ENCODE peak calls at places on chromosomes 5 and 9, in nine cellular contexts. F, C, I, Z, G, L, Y, S and N are unnamed samples.

GRCh38 chr5:176803943-176804498 is 6.3 kb upstream of the UNC5A start:
- DNase-seq in F (no peak), C (no peak), I (no peak), Z (no peak), G (peak), L (no peak), Y (no peak), S (no peak), N (peak)

GRCh38 chr5:58149345-58149744 is 310.5 kb downstream of the PLK2 start:
- DNase-seq in F (no peak), C (no peak), I (no peak), Z (no peak), G (no peak), L (no peak), Y (no peak), S (no peak), N (no peak)

GRCh38 chr5:134784241-134784920 is 25.8 kb downstream of the DDX46 start:
- DNase-seq in F (no peak), C (no peak), I (no peak), Z (no peak), G (no peak), L (no peak), Y (no peak), S (no peak), N (no peak)

GRCh38 chr5:94691947-94692346 is 73.5 kb downstream of the SLF1 start:
- DNase-seq in F (no peak), C (no peak), I (no peak), Z (no peak), G (no peak), L (no peak), Y (peak), S (no peak), N (no peak)

GRCh38 chr5:36059571-36060515 is 6.8 kb downstream of the UGT3A2 start:
- DNase-seq in F (no peak), C (no peak), I (no peak), Z (no peak), G (peak), L (no peak), Y (no peak), S (no peak), N (no peak)

GRCh38 chr5:157464518-157465171 is 4.6 kb downstream of the NIPAL4 start:
- DNase-seq in F (peak), C (peak), I (peak), Z (no peak), G (peak), L (no peak), Y (no peak), S (no peak), N (no peak)

GRCh38 chr9:86549920-86550319 is 195.7 kb upstream of the TUT7 start:
- DNase-seq in F (no peak), C (no peak), I (no peak), Z (no peak), G (no peak), L (no peak), Y (no peak), S (no peak), N (no peak)

GRCh38 chr5:113212244-113212920 is 222.4 kb downstream of the TSSK1B start:
- DNase-seq in F (no peak), C (no peak), I (no peak), Z (peak), G (no peak), L (no peak), Y (peak), S (peak), N (no peak)

GRCh38 chr5:104241051-104241450 is 678.5 kb upstream of the NUDT12 start:
- DNase-seq in F (no peak), C (no peak), I (no peak), Z (peak), G (no peak), L (no peak), Y (peak), S (peak), N (no peak)

GRCh38 chr5:125489146-125489545 is 742.7 kb upstream of the ZNF608 start:
- DNase-seq in F (no peak), C (no peak), I (no peak), Z (no peak), G (no peak), L (no peak), Y (peak), S (no peak), N (no peak)

GRCh38 chr5:75571547-75571946 is 39.7 kb upstream of the ANKDD1B start:
- DNase-seq in F (no peak), C (no peak), I (no peak), Z (no peak), G (no peak), L (no peak), Y (no peak), S (no peak), N (no peak)

GRCh38 chr5:31442253-31442820 is 89.6 kb downstream of the DROSHA start:
- DNase-seq in F (no peak), C (no peak), I (no peak), Z (no peak), G (no peak), L (no peak), Y (peak), S (no peak), N (no peak)

GRCh38 chr5:64570395-64570996 is 64.7 kb downstream of the RGS7BP start:
- DNase-seq in F (no peak), C (no peak), I (no peak), Z (no peak), G (no peak), L (no peak), Y (peak), S (no peak), N (no peak)

GRCh38 chr5:80865547-80865946 is 94.6 kb upstream of the RASGRF2 start:
- DNase-seq in F (no peak), C (no peak), I (no peak), Z (no peak), G (no peak), L (no peak), Y (no peak), S (no peak), N (no peak)

GRCh38 chr5:88396126-88396525 is 127.5 kb upstream of the TMEM161B start:
- DNase-seq in F (no peak), C (no peak), I (no peak), Z (no peak), G (no peak), L (no peak), Y (no peak), S (no peak), N (no peak)

GRCh38 chr5:5826911-5827310 is 404.4 kb downstream of the ICE1 start:
- DNase-seq in F (no peak), C (no peak), I (no peak), Z (no peak), G (no peak), L (no peak), Y (no peak), S (no peak), N (no peak)